ENCODE peak calls at places on chromosomes 1 and 21, in six cellular contexts. K, L, Z, D, U and E are unnamed samples.

GRCh38 chr1:240136402-240136801 is 44.7 kb downstream of the FMN2 start:
- DNase-seq in K (no peak), D (no peak), Z (no peak), U (no peak), L (no peak), E (no peak)

GRCh38 chr1:97621955-97622354 is 298.9 kb downstream of the DPYD start:
- DNase-seq in L (no peak), U (no peak), K (no peak), D (no peak), Z (no peak), E (no peak)

GRCh38 chr1:170321113-170321512 is 175.4 kb downstream of the NTMT2 start:
- DNase-seq in D (no peak), Z (no peak), L (no peak), K (no peak), U (peak; percentile 44), E (no peak)

GRCh38 chr1:105608713-105609112 is 1447.8 kb upstream of the PRMT6 start:
- DNase-seq in L (no peak), K (no peak), U (no peak), Z (no peak), D (no peak), E (no peak)

GRCh38 chr1:35001743-35002142 is 16.6 kb upstream of the TMEM35B start:
- DNase-seq in L (no peak), D (no peak), K (no peak), U (peak; percentile 14), Z (no peak), E (no peak)

GRCh38 chr1:29632436-29633270 is 396.3 kb downstream of the PTPRU start:
- DNase-seq in U (no peak), L (no peak), D (no peak), Z (no peak), K (no peak), E (peak; percentile 42)

GRCh38 chr1:238161955-238162354 is 271.2 kb upstream of the ZP4 start:
- DNase-seq in K (no peak), L (no peak), Z (no peak), U (no peak), D (no peak), E (no peak)

GRCh38 chr1:222010306-222010705 is 268.4 kb upstream of the DUSP10 start:
- DNase-seq in U (no peak), Z (no peak), K (no peak), D (no peak), L (no peak), E (no peak)

GRCh38 chr21:38643404-38644023 is 145.2 kb upstream of the ERG start:
- DNase-seq in D (no peak), Z (no peak), L (no peak), U (no peak), K (no peak), E (no peak)

GRCh38 chr1:62307516-62308492 is 11.4 kb downstream of the KANK4 start:
- DNase-seq in L (no peak), K (no peak), Z (no peak), U (no peak), D (no peak), E (no peak)

GRCh38 chr1:16459503-16459902 is 19.0 kb downstream of the NECAP2 start:
- DNase-seq in L (no peak), U (no peak), Z (no peak), K (no peak), D (no peak), E (no peak)

GRCh38 chr1:8191474-8191873 is 126.4 kb upstream of the SLC45A1 start:
- DNase-seq in D (no peak), Z (no peak), U (no peak), K (no peak), L (no peak), E (no peak)

GRCh38 chr1:228825840-228826484 is 90.7 kb downstream of the RHOU start:
- DNase-seq in U (peak; percentile 27), D (no peak), Z (no peak), K (no peak), L (no peak), E (no peak)

GRCh38 chr1:51504806-51505525 is 14.1 kb downstream of the EPS15 start:
- DNase-seq in Z (peak; percentile 66), K (no peak), L (no peak), U (no peak), D (no peak), E (no peak)

GRCh38 chr1:107900083-107900945 is 64.7 kb downstream of the VAV3 start:
- DNase-seq in Z (no peak), L (no peak), U (peak; percentile 19), K (no peak), D (no peak), E (no peak)

GRCh38 chr1:14372526-14372925 is 226.0 kb upstream of the KAZN start:
- DNase-seq in Z (no peak), L (no peak), D (no peak), U (no peak), K (no peak), E (no peak)

GRCh38 chr1:219123041-219123440 is 50.6 kb upstream of the LYPLAL1 start:
- DNase-seq in K (no peak), D (peak; percentile 13), L (no peak), U (peak; percentile 53), Z (no peak), E (no peak)

GRCh38 chr1:114335273-114335672 is 175.7 kb downstream of the TRIM33 start:
- DNase-seq in K (no peak), D (no peak), Z (no peak), U (no peak), L (no peak), E (no peak)

GRCh38 chr1:224459051-224459450 is 24.5 kb upstream of the WDR26 start:
- DNase-seq in L (no peak), U (peak; percentile 12), Z (no peak), D (no peak), K (no peak), E (no peak)

GRCh38 chr21:36297938-36298572 is 21.9 kb upstream of the MORC3 start:
- DNase-seq in Z (no peak), U (no peak), K (no peak), D (no peak), L (peak; percentile 36), E (peak; percentile 59)

GRCh38 chr1:27001570-27002360 is 8.3 kb downstream of the TRNP1 start:
- DNase-seq in U (peak; percentile 71), K (no peak), L (peak; percentile 46), D (peak; percentile 67), Z (peak; percentile 50), E (peak; percentile 96)

GRCh38 chr1:65539272-65540131 is 119.0 kb downstream of the LEPR start:
- DNase-seq in Z (no peak), K (no peak), D (no peak), L (no peak), U (no peak), E (no peak)

GRCh38 chr1:197801111-197801482 is 25.8 kb upstream of the DENND1B start:
- DNase-seq in U (no peak), D (no peak), Z (no peak), L (no peak), K (no peak), E (no peak)

GRCh38 chr1:208155243-208155642 is 88.9 kb downstream of the PLXNA2 start:
- DNase-seq in Z (no peak), U (no peak), K (no peak), D (no peak), L (no peak), E (no peak)

GRCh38 chr1:150186789-150187559 is 37.3 kb downstream of the PLEKHO1 start:
- DNase-seq in U (peak; percentile 65), Z (no peak), L (no peak), D (no peak), K (no peak), E (no peak)

GRCh38 chr1:168084396-168085231 is 52.1 kb downstream of the GPR161 start:
- DNase-seq in K (no peak), Z (no peak), D (peak; percentile 34), U (peak; percentile 69), L (no peak), E (no peak)

GRCh38 chr1:182304218-182305016 is 87.2 kb downstream of the GLUL start:
- DNase-seq in D (no peak), L (no peak), Z (no peak), K (no peak), U (peak; percentile 54), E (no peak)

GRCh38 chr1:243346481-243346880 is 90.6 kb downstream of the SDCCAG8 start:
- DNase-seq in U (no peak), D (no peak), K (no peak), L (no peak), Z (no peak), E (no peak)

GRCh38 chr1:28578696-28579218 is 13.3 kb upstream of the RAB42 start:
- DNase-seq in K (no peak), D (no peak), L (no peak), U (no peak), Z (no peak), E (no peak)

GRCh38 chr1:28582248-28582615 is 9.8 kb upstream of the RAB42 start:
- DNase-seq in L (no peak), K (no peak), U (peak; percentile 58), Z (no peak), D (no peak), E (no peak)

GRCh38 chr1:28579374-28579773 is 12.7 kb upstream of the RAB42 start:
- DNase-seq in K (no peak), Z (no peak), U (no peak), D (no peak), L (no peak), E (no peak)

GRCh38 chr1:28580706-28581530 is 11.1 kb upstream of the RAB42 start:
- DNase-seq in Z (no peak), D (no peak), K (no peak), L (no peak), U (peak; percentile 38), E (no peak)

DNA sequence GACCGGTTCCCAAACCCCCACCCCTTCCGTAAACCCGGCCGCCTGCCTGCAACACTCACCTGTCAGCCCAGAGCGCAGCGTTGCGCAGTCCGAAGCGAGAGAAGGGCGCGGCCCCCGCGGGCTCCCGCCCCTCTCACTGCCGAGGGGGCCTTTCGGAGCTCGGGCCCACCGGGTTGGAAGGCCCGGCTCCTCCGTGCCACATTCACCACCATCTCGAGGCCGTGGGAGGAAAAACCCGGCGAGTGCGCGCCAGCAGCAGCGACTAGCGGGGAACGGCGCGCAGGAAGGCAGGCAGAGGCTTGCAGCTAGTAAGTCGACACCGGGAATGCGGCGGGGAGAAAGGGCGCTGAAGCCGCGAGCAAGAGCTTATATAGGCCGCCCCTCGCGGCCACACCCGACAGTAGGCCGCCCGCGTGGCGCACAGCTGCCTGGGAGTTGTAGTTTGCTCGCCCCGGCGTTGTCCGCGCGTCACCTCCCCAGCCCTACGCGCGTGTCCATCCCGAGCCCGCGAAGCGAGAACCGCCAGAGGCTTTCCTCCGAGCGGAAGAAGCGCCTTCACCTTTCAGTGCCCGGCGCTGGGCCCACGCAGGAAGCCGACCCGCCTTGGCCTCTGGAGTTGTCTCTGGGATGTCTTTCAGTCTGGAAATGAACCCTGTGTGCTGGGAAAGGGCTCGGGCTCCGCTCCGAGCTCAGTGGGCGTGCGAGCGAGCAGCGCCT is 10.4 kb upstream of the RAB42 start:
- DNase-seq in L (peak; percentile 84), K (peak; percentile 72), D (peak; percentile 92), Z (peak; percentile 98), U (peak; percentile 98), E (peak; percentile 95)
- TF ChIP-seq CTCF in L (no peak), K (no peak), D (peak; percentile 66), Z (no peak), U (no peak), E (peak; percentile 15)

GRCh38 chr1:93591291-93591832 is 90.3 kb downstream of the BCAR3 start:
- DNase-seq in D (no peak), Z (no peak), U (no peak), K (no peak), L (no peak), E (no peak)
- H3K4me3 ChIP-seq in D (no peak overlapping the region), Z (no peak overlapping the region), U (no peak overlapping the region), K (no peak overlapping the region), L (no peak overlapping the region), E (no peak overlapping the region)

GRCh38 chr1:11629626-11630025 is 24.6 kb downstream of the FBXO2 start:
- DNase-seq in U (no peak), K (no peak), Z (no peak), L (no peak), D (no peak), E (no peak)
- H3K27me3 ChIP-seq in U (no peaks in the 10 kb centered on the region), K (peaks cover 5% of the 10 kb centered on the region), Z (no peaks in the 10 kb centered on the region), L (peaks cover 93% of the 10 kb centered on the region), D (peaks cover 70% of the 10 kb centered on the region), E (peaks cover 24% of the 10 kb centered on the region)

GRCh38 chr21:41475714-41476405 is 32.1 kb downstream of the TMPRSS2 start:
- DNase-seq in Z (no peak), K (no peak), D (no peak), L (no peak), U (no peak), E (no peak)
- TF ChIP-seq CTCF in Z (no peak), K (no peak), D (no peak), L (no peak), U (no peak), E (no peak)